ENCODE peak calls at places on chromosomes 3 and 15, in eight cellular contexts. M, V, X, D, L, Y, A and B are unnamed samples.

GRCh38 chr3:158313344-158313927 is 203.5 kb downstream of the RSRC1 start:
- DNase-seq in M (no peak), V (peak; percentile 14), X (peak; percentile 40), D (no peak), L (no peak), Y (peak; percentile 11), A (no peak), B (no peak)

GRCh38 chr3:140586311-140586710 is 91.6 kb upstream of the TRIM42 start:
- DNase-seq in M (no peak), V (no peak), X (no peak), D (no peak), L (no peak), Y (no peak), A (no peak), B (no peak)

GRCh38 chr3:65483475-65483874 is 555.2 kb downstream of the MAGI1 start:
- DNase-seq in M (peak; percentile 59), V (no peak), X (peak; percentile 37), D (no peak), L (peak; percentile 19), Y (no peak), A (peak; percentile 50), B (no peak)

GRCh38 chr3:105397974-105398373 is 31.3 kb downstream of the ALCAM start:
- DNase-seq in M (no peak), V (no peak), X (no peak), D (no peak), L (no peak), Y (no peak), A (no peak), B (no peak)

GRCh38 chr15:89704411-89704810 is 13.8 kb downstream of the WDR93 start:
- DNase-seq in M (no peak), V (no peak), X (no peak), D (no peak), L (no peak), Y (no peak), A (no peak), B (no peak)

GRCh38 chr15:90013503-90013937 is 12.4 kb downstream of the ZNF710 start:
- DNase-seq in M (no peak), V (no peak), X (no peak), D (no peak), L (no peak), Y (peak; percentile 81), A (peak; percentile 7), B (no peak)

GRCh38 chr3:123687286-123687685 is 102.4 kb upstream of the HACD2 start:
- DNase-seq in M (no peak), V (no peak), X (no peak), D (no peak), L (no peak), Y (no peak), A (no peak), B (no peak)

GRCh38 chr15:82132742-82133141 is 86.9 kb upstream of the MEX3B start:
- DNase-seq in M (peak; percentile 82), V (no peak), X (peak; percentile 86), D (no peak), L (no peak), Y (no peak), A (no peak), B (no peak)